ENCODE peak calls at places on chromosomes 5 and 9, in six cellular contexts. A is transverse colon, Y is stomach, L is IMR-90, I is HepG2, R is suprapubic skin. Q is an unnamed sample. For H3K9me3, the result is how much of the 10 kb centered on the place peaks cover.

GRCh38 chr5:90264930-90265857 is 144.4 kb downstream of the CETN3 start:
- DNase-seq in L (peak), I (peak), Y (peak), A (peak), R (peak), Q (peak)

GRCh38 chr9:97441729-97442128 is 29.8 kb downstream of the TDRD7 start:
- DNase-seq in L (no peak), Y (no peak), A (no peak), I (no peak), R (no peak), Q (no peak)

GRCh38 chr5:133569347-133569746 is 43.0 kb downstream of the FSTL4 start:
- DNase-seq in R (no peak), L (peak), I (no peak), Y (no peak), A (no peak), Q (peak)

GRCh38 chr5:119966028-119966427 is 336.7 kb downstream of the FAM170A start:
- DNase-seq in L (no peak), A (no peak), Y (no peak), I (no peak), R (no peak), Q (no peak)

GRCh38 chr9:38066907-38067610 is 2.0 kb downstream of the SHB start:
- DNase-seq in R (peak), Y (peak), L (no peak), I (no peak), A (peak), Q (peak)

GRCh38 chr9:72294952-72295351 is 70.1 kb downstream of the ZFAND5 start:
- DNase-seq in A (peak), Y (peak), L (no peak), I (peak), R (no peak), Q (no peak)

GRCh38 chr5:157640406-157640805 is 11.8 kb downstream of the SOX30 start:
- DNase-seq in Y (no peak), I (no peak), L (no peak), R (no peak), A (no peak), Q (no peak)

GRCh38 chr9:90659626-90660364 is 17.2 kb upstream of the DIRAS2 start:
- DNase-seq in R (no peak), I (no peak), A (no peak), Y (no peak), L (peak), Q (no peak)

GRCh38 chr9:120693609-120694008 is 20.7 kb downstream of the MEGF9 start:
- DNase-seq in A (no peak), I (peak), Y (no peak), R (no peak), L (peak), Q (no peak)

GRCh38 chr5:171681667-171682066 is 104.0 kb upstream of the SMIM23 start:
- DNase-seq in R (no peak), L (peak), Y (no peak), I (no peak), A (no peak), Q (no peak)

GRCh38 chr9:36632892-36633291 is 60.2 kb downstream of the MELK start:
- DNase-seq in A (no peak), L (peak), I (peak), Y (no peak), R (no peak), Q (no peak)

GRCh38 chr9:33408087-33408486 is 5.7 kb upstream of the AQP7 start:
- DNase-seq in I (no peak), Y (no peak), L (no peak), R (no peak), A (no peak), Q (no peak)

GRCh38 chr5:148984333-148984732 is 78.5 kb downstream of the SH3TC2 start:
- DNase-seq in Y (no peak), L (peak), I (no peak), R (no peak), A (no peak), Q (no peak)

GRCh38 chr9:4138781-4139180 is 161.1 kb downstream of the GLIS3 start:
- DNase-seq in R (no peak), I (no peak), L (no peak), A (no peak), Y (no peak), Q (no peak)

GRCh38 chr9:100473271-100474081 is 527 bp downstream of the TMEFF1 start:
- DNase-seq in A (peak), I (no peak), Y (peak), R (no peak), L (peak), Q (no peak)

GRCh38 chr5:140113180-140113698 is 670 bp upstream of the PURA start:
- DNase-seq in R (peak), Y (no peak), A (peak), L (no peak), I (no peak), Q (no peak)

GRCh38 chr5:178115835-178116405 is 2.6 kb downstream of the N4BP3 start:
- DNase-seq in R (no peak), Y (no peak), L (no peak), A (no peak), I (no peak), Q (no peak)

GRCh38 chr9:133881671-133882381 is 110.3 kb downstream of the VAV2 start:
- DNase-seq in R (no peak), A (no peak), L (no peak), Y (no peak), I (no peak), Q (peak)

DNA sequence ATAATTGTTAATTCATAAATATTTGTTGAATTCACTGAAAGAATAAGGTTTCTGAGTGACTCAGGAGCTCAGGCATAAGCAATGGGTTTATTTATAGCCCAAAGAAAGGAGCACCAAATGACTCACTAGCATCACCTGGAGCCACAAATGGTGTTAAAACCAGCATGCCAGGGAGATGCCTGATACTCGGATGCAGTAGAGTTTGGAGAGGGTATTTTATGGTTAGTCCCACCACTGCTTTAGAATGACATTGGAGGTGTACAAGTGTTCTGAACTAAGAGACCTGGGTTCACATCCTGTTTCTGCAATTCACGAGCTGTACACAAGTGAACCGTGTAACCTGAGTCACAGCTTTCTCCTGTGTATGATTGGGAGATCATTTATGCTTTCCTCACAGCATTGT is 25.2 kb downstream of the CCL28 start:
- DNase-seq in R (no peak), Y (no peak), A (no peak), L (peak), I (no peak), Q (no peak)
- H3K9me3 ChIP-seq in R (under half), Y (under half), A (under half), L (under half), I (under half), Q (under half)

DNA sequence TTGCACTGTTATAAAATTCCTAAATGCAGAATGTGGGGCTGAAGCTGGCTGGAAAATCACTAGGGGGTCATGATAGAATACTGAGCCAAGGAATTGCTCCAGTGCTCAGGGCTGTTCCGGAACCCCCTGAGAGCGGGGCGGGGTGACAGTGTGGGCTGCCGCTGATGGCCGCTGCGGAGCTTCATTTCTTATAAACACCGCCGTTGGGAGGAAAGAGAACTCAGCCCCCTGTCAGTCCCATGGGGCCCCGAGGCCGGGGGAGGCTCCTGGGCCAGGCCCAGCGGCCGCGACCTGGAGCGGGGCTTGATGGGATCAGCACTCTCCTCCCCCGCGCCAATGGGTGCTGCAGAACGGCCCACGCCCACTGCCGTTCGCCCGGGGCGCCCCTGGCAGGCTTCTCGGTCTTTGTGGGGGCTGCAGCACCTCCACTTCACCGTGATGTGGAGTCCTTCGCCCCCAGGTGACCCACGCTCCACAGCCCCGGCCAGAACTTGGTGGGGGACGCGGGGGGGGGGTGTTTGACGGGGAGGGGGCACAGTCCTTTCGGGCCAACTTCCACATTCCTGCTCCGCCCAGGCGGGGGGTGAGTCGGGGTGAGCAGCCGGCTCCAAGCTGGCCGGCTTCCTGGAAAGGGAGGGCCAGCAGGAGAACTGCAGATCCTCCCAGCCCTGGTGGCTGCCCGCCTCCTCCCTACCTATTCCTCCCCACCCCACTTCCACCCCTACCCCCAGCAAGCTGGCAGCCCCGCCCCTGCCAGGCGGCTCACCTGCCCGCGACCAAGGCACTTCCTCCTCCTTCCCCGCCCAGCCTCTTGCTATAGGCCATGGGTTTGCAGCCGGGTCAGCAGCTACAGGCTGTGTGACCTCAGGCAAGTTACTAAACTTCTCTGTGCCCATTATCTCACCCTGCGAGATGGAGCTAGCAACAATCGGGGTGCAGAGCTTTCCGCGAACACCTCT is 5.4 kb upstream of the IRF1 start:
- DNase-seq in Y (peak), I (peak), R (peak), L (peak), A (peak), Q (peak)
- TF ChIP-seq POLR2A in Y (no peak), I (no peak), R (no peak), L (no peak), A (peak), Q (peak)

GRCh38 chr5:141349917-141350619 is at the start of gene PCDHGB1:
- DNase-seq in I (peak), Y (no peak), R (no peak), L (peak), A (peak), Q (no peak)
- H3K9me3 ChIP-seq in I (under half), Y (under half), R (under half), L (under half), A (under half), Q (under half)

DNA sequence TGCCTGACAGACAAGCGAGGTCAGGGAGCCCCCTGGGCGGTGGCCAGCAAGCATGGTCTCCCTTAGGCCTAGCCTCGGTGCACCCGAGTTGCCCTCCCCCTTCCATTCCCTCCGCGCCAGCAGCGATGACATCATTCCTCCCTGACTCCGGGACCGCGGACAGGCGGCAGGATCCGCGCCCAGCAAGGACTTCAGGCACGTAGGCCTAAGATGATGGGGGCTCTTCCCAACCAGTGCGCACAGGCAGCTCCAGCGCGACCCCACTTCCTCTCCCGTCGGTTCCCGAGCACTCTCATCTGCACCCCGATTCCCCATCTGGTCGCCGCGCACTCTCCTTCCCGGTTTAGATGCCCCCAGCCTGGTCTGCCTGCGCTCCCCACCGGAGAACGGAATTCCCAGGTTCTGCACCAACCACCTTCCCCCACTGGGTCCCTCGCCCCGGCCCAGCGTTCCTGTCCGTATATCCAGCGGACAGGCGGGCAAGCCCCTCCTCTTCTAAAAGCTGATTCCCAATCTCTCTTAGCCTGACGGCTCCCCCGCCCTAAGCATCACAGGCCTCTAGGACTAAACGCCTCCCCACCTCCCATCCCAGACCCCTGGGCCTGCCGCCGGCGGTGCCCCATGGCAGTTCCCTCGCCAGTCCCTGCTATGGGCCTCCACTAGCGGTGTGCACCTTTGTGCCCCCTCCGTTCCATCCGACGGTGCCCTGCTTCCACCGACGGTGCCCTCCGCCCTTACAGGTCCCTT is 931 bp downstream of the FAM219A start:
- DNase-seq in I (no peak), A (peak), R (peak), Y (peak), L (peak), Q (peak)
- TF ChIP-seq POLR2A in I (no peak), A (peak), R (no peak), Y (no peak), L (peak), Q (peak)

GRCh38 chr9:137945581-137945980 is 68.0 kb downstream of the CACNA1B start:
- DNase-seq in R (no peak), A (no peak), L (no peak), I (no peak), Y (no peak), Q (no peak)
- H3K9me3 ChIP-seq in R (under half), A (under half), L (under half), I (half or more), Y (under half), Q (under half)

DNA sequence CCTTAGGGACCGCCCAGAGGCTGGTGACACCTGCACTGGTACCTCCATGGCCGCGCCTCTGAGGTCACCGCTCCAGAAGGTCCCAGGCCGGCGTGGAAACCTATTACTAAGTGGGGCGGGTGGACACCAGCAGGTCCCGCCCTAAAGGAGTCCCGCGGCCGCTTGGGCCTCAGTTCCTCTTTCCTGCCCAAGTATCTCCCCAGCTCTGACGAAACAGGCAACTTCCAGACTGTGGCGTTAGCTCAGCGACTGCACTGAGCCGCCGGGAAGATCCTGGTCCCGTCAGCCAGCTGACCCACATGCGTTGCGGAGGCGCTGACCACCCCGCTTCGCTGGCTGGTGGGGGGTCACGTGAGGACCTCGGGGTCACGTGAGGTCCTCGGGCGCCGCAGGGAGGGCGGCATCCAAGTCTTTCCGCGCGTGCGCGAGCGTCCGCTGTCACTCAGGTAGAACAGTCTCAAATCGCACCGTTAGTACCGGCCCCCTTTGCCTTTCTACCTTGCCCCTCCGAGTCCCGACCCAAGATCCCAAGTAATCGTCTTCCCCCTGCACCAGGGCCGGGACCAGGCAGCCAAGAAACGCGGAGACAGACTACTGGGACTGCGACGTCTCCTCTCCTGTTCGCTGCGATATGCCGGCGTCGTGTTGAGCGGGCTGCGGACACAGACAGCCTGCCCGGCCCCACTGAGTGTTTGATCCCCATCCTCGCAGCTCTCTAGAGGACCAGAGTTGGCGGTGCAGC is 53.7 kb upstream of the KDM4C start:
- DNase-seq in Y (peak), I (peak), L (peak), R (peak), A (peak), Q (peak)
- TF ChIP-seq POLR2A in Y (no peak), I (peak), L (no peak), R (no peak), A (peak), Q (peak)

Q was measured in prostate gland.